ENCODE peak calls at places on chromosomes 2 and 18, in seven cellular contexts. V is astrocyte of the spinal cord, I is T-cell, M is right lobe of liver, J is EH, S is K562, A is GM12892. Q is an unnamed sample.

GRCh38 chr2:24273598-24273997 is 86.7 kb downstream of the ITSN2 start:
- DNase-seq in I (no peak), V (no peak), M (no peak), A (no peak), J (no peak), S (no peak), Q (no peak)

GRCh38 chr2:98570356-98570755 is 38.0 kb downstream of the COA5 start:
- DNase-seq in J (no peak), S (no peak), I (no peak), A (no peak), M (no peak), V (no peak), Q (no peak)

GRCh38 chr2:221501210-221501882 is 70.8 kb downstream of the EPHA4 start:
- DNase-seq in I (no peak), M (no peak), J (peak; percentile 81), A (no peak), S (no peak), V (peak; percentile 64), Q (peak; percentile 58)

GRCh38 chr2:98503481-98504096 is 58.9 kb downstream of the INPP4A start:
- DNase-seq in V (no peak), I (no peak), J (no peak), S (no peak), M (no peak), A (no peak), Q (no peak)

GRCh38 chr2:9408641-9409151 is 14.6 kb downstream of the ITGB1BP1 start:
- DNase-seq in S (no peak), A (no peak), M (no peak), J (peak; percentile 41), V (peak; percentile 53), I (no peak), Q (peak; percentile 83)

GRCh38 chr2:239727776-239728600 is 297.2 kb downstream of the NDUFA10 start:
- DNase-seq in I (no peak), V (no peak), J (no peak), A (no peak), M (no peak), S (no peak), Q (no peak)

GRCh38 chr2:31079665-31080064 is 58.6 kb downstream of the GALNT14 start:
- DNase-seq in I (no peak), S (peak; percentile 40), A (no peak), M (no peak), V (no peak), J (no peak), Q (no peak)

GRCh38 chr2:191251014-191251413 is 5.8 kb downstream of the MYO1B start:
- DNase-seq in J (no peak), A (no peak), S (no peak), M (no peak), V (no peak), I (no peak), Q (no peak)

GRCh38 chr2:124323321-124323720 is 298.2 kb downstream of the CNTNAP5 start:
- DNase-seq in A (no peak), M (no peak), S (no peak), I (no peak), V (no peak), J (peak; percentile 33), Q (no peak)

GRCh38 chr2:56871641-56872040 is 687.9 kb downstream of the CCDC85A start:
- DNase-seq in I (no peak), J (peak; percentile 54), S (no peak), A (no peak), M (no peak), V (no peak), Q (no peak)

GRCh38 chr2:196263181-196263747 is 91.9 kb upstream of the STK17B start:
- DNase-seq in M (no peak), V (peak; percentile 81), J (peak; percentile 96), A (no peak), S (no peak), I (peak; percentile 62), Q (peak; percentile 53)

GRCh38 chr2:88097192-88097591 is 29.6 kb downstream of the SMYD1 start:
- DNase-seq in S (no peak), A (no peak), I (no peak), J (no peak), V (no peak), M (no peak), Q (no peak)

GRCh38 chr2:20184067-20184938 is 40.6 kb downstream of the SDC1 start:
- DNase-seq in A (no peak), S (no peak), J (peak; percentile 80), M (peak; percentile 41), V (peak; percentile 75), I (no peak), Q (peak; percentile 76)

GRCh38 chr2:204255469-204255868 is 289.8 kb upstream of the PARD3B start:
- DNase-seq in S (no peak), M (no peak), V (no peak), A (no peak), I (no peak), J (no peak), Q (no peak)

GRCh38 chr2:65434592-65435241 is 2.3 kb upstream of the SPRED2 start:
- DNase-seq in J (no peak), I (no peak), M (no peak), A (no peak), S (no peak), V (no peak), Q (no peak)

GRCh38 chr2:231057590-231057989 is 923 bp downstream of the PSMD1 start:
- DNase-seq in I (no peak), M (no peak), J (peak; percentile 35), V (peak; percentile 13), S (no peak), A (no peak), Q (no peak)

GRCh38 chr2:175930504-175930903 is 71.6 kb downstream of the LNPK start:
- DNase-seq in S (no peak), J (peak; percentile 1), M (no peak), A (no peak), I (no peak), V (peak; percentile 29), Q (no peak)

GRCh38 chr2:240915526-240916335 is 9.6 kb downstream of the CROCC2 start:
- DNase-seq in I (no peak), J (no peak), M (peak; percentile 17), V (peak; percentile 13), S (no peak), A (no peak), Q (no peak)

GRCh38 chr2:208040199-208041171 is 15.2 kb upstream of the PLEKHM3 start:
- DNase-seq in M (peak; percentile 40), V (peak; percentile 75), I (peak; percentile 25), S (peak; percentile 54), J (peak; percentile 82), A (no peak), Q (peak; percentile 68)

GRCh38 chr2:220334871-220335590 is 707.6 kb downstream of the SLC4A3 start:
- DNase-seq in I (no peak), M (no peak), S (no peak), J (no peak), A (no peak), V (no peak), Q (peak; percentile 13)

GRCh38 chr2:28619213-28620196 is 123.6 kb downstream of the PLB1 start:
- DNase-seq in S (no peak), M (no peak), J (no peak), I (no peak), V (peak; percentile 30), A (no peak), Q (peak; percentile 72)

GRCh38 chr2:43158259-43158880 is 68.0 kb downstream of the ZFP36L2 start:
- DNase-seq in V (peak; percentile 59), S (no peak), I (peak; percentile 56), J (peak; percentile 87), M (peak; percentile 86), A (no peak), Q (peak; percentile 89)

GRCh38 chr18:45879681-45880655 is 54.5 kb downstream of the SIGLEC15 start:
- DNase-seq in S (peak; percentile 63), A (peak; percentile 48), I (peak; percentile 26), J (peak; percentile 59), M (peak; percentile 75), V (peak; percentile 76), Q (peak; percentile 67)

GRCh38 chr2:72765997-72766609 is 59.7 kb downstream of the EXOC6B start:
- DNase-seq in I (no peak), S (no peak), J (peak; percentile 7), V (no peak), A (no peak), M (no peak), Q (no peak)

GRCh38 chr18:57447154-57447621 is 12.0 kb downstream of the ONECUT2 start:
- DNase-seq in I (no peak), M (peak; percentile 51), J (peak; percentile 54), A (no peak), S (no peak), V (peak; percentile 35), Q (peak; percentile 50)

GRCh38 chr2:188628989-188629889 is 337.6 kb downstream of the GULP1 start:
- DNase-seq in A (no peak), J (peak; percentile 94), I (no peak), S (no peak), M (no peak), V (peak; percentile 78), Q (peak; percentile 69)

GRCh38 chr2:112584134-112584890 is at the start of gene CHCHD5:
- DNase-seq in A (peak; percentile 77), I (peak; percentile 93), M (peak; percentile 93), J (peak; percentile 98), V (peak; percentile 97), S (peak; percentile 88), Q (peak; percentile 97)

GRCh38 chr2:36963106-36963505 is 3.2 kb downstream of the STRN start:
- DNase-seq in S (no peak), J (no peak), V (no peak), M (no peak), A (no peak), I (no peak), Q (no peak)

GRCh38 chr2:42928692-42929576 is 136.6 kb upstream of the HAAO start:
- DNase-seq in I (no peak), V (no peak), A (no peak), M (no peak), S (peak; percentile 70), J (peak; percentile 45), Q (peak; percentile 45)

GRCh38 chr2:191514613-191515012 is 163.3 kb upstream of the NABP1 start:
- DNase-seq in V (no peak), M (no peak), J (no peak), S (no peak), A (no peak), I (no peak), Q (no peak)

GRCh38 chr2:44715671-44716077 is 225.8 kb upstream of the SIX3 start:
- DNase-seq in A (no peak), I (no peak), J (peak; percentile 58), S (no peak), M (no peak), V (peak; percentile 48), Q (peak; percentile 21)

GRCh38 chr18:32049393-32050161 is 31.0 kb downstream of the RNF125 start:
- DNase-seq in M (peak; percentile 50), J (peak; percentile 2), I (peak; percentile 35), V (no peak), S (no peak), A (no peak), Q (peak; percentile 8)

GRCh38 chr18:55856191-55856590 is 268.2 kb upstream of the TCF4 start:
- DNase-seq in M (no peak), I (no peak), V (peak; percentile 82), A (no peak), J (peak; percentile 97), S (no peak), Q (peak; percentile 84)

GRCh38 chr18:10895976-10896375 is 253.4 kb downstream of the PIEZO2 start:
- DNase-seq in A (no peak), I (no peak), M (no peak), V (no peak), S (no peak), J (no peak), Q (no peak)

GRCh38 chr2:99571609-99572344 is 82.0 kb upstream of the REV1 start:
- DNase-seq in V (peak; percentile 5), J (peak; percentile 86), I (no peak), A (no peak), M (no peak), S (no peak), Q (peak; percentile 39)

GRCh38 chr18:8668381-8668780 is 37.0 kb upstream of the MTCL1 start:
- DNase-seq in J (no peak), M (no peak), V (no peak), I (no peak), A (no peak), S (no peak), Q (no peak)

GRCh38 chr2:85887566-85888019 is 1.2 kb downstream of the ST3GAL5 start:
- DNase-seq in M (peak; percentile 81), I (no peak), S (no peak), J (peak; percentile 75), V (peak; percentile 24), A (no peak), Q (peak; percentile 50)

GRCh38 chr2:121171625-121172119 is 113.3 kb downstream of the TFCP2L1 start:
- DNase-seq in J (no peak), S (no peak), M (no peak), I (no peak), A (no peak), V (no peak), Q (peak; percentile 59)

Q was measured in Daoy.